ENCODE peak calls at places on chromosomes 3 and 15, in seven cellular contexts. One of them, this sample, is unnamed. For H3K36me3, the result is how much of the 10 kb centered on the place peaks cover.

GRCh38 chr15:51224428-51224827 is 114.0 kb downstream of the CYP19A1 start:
- DNase-seq in MM.1S: no peak
- DNase-seq in ascending aorta: no peak
- DNase-seq in prostate gland: no peak
- DNase-seq in lung: no peak
- DNase-seq in cardiac muscle cell: no peak
- DNase-seq in brain microvascular endothelial cell: no peak
- DNase-seq in this sample: no peak

GRCh38 chr15:88649286-88649733 is 10.5 kb downstream of the ISG20 start:
- DNase-seq in MM.1S: no peak
- DNase-seq in ascending aorta: peak
- DNase-seq in prostate gland: no peak
- DNase-seq in lung: no peak
- DNase-seq in cardiac muscle cell: no peak
- DNase-seq in brain microvascular endothelial cell: peak
- DNase-seq in this sample: peak

GRCh38 chr3:126130981-126131750 is 47.2 kb upstream of the SLC41A3 start:
- DNase-seq in MM.1S: no peak
- DNase-seq in ascending aorta: no peak
- DNase-seq in prostate gland: no peak
- DNase-seq in lung: no peak
- DNase-seq in cardiac muscle cell: no peak
- DNase-seq in brain microvascular endothelial cell: no peak
- DNase-seq in this sample: no peak

GRCh38 chr3:62414786-62415185 is 41.4 kb upstream of the FEZF2 start:
- DNase-seq in MM.1S: no peak
- DNase-seq in ascending aorta: no peak
- DNase-seq in prostate gland: no peak
- DNase-seq in lung: no peak
- DNase-seq in cardiac muscle cell: no peak
- DNase-seq in brain microvascular endothelial cell: no peak
- DNase-seq in this sample: no peak

GRCh38 chr3:8768364-8769087 is 887 bp downstream of the OXTR start:
- DNase-seq in MM.1S: no peak
- DNase-seq in ascending aorta: no peak
- DNase-seq in prostate gland: no peak
- DNase-seq in lung: no peak
- DNase-seq in cardiac muscle cell: no peak
- DNase-seq in brain microvascular endothelial cell: no peak
- DNase-seq in this sample: peak

GRCh38 chr3:12289562-12289961 is 692 bp downstream of the PPARG start:
- DNase-seq in MM.1S: no peak
- DNase-seq in ascending aorta: no peak
- DNase-seq in prostate gland: no peak
- DNase-seq in lung: no peak
- DNase-seq in cardiac muscle cell: no peak
- DNase-seq in brain microvascular endothelial cell: no peak
- DNase-seq in this sample: no peak

GRCh38 chr3:67290424-67290823 is 292.3 kb downstream of the KBTBD8 start:
- DNase-seq in MM.1S: no peak
- DNase-seq in ascending aorta: no peak
- DNase-seq in prostate gland: no peak
- DNase-seq in lung: no peak
- DNase-seq in cardiac muscle cell: no peak
- DNase-seq in brain microvascular endothelial cell: no peak
- DNase-seq in this sample: peak

GRCh38 chr3:70754314-70754713 is 441.9 kb upstream of the MDFIC2 start:
- DNase-seq in MM.1S: no peak
- DNase-seq in ascending aorta: no peak
- DNase-seq in prostate gland: no peak
- DNase-seq in lung: no peak
- DNase-seq in cardiac muscle cell: no peak
- DNase-seq in brain microvascular endothelial cell: no peak
- DNase-seq in this sample: no peak

GRCh38 chr15:49473031-49473430 is 50.0 kb downstream of the FGF7 start:
- DNase-seq in MM.1S: no peak
- DNase-seq in ascending aorta: no peak
- DNase-seq in prostate gland: no peak
- DNase-seq in lung: no peak
- DNase-seq in cardiac muscle cell: no peak
- DNase-seq in brain microvascular endothelial cell: no peak
- DNase-seq in this sample: no peak

GRCh38 chr3:166810741-166811445 is 569.2 kb downstream of the ZBBX start:
- DNase-seq in MM.1S: no peak
- DNase-seq in ascending aorta: no peak
- DNase-seq in prostate gland: no peak
- DNase-seq in lung: no peak
- DNase-seq in cardiac muscle cell: no peak
- DNase-seq in brain microvascular endothelial cell: no peak
- DNase-seq in this sample: no peak

GRCh38 chr3:57109437-57110199 is 49.2 kb downstream of the SPATA12 start:
- DNase-seq in MM.1S: no peak
- DNase-seq in ascending aorta: no peak
- DNase-seq in prostate gland: no peak
- DNase-seq in lung: no peak
- DNase-seq in cardiac muscle cell: no peak
- DNase-seq in brain microvascular endothelial cell: no peak
- DNase-seq in this sample: no peak

GRCh38 chr3:194486540-194487288 is at the start of gene ATP13A3:
- DNase-seq in MM.1S: peak
- DNase-seq in ascending aorta: peak
- DNase-seq in prostate gland: peak
- DNase-seq in lung: peak
- DNase-seq in cardiac muscle cell: peak
- DNase-seq in brain microvascular endothelial cell: peak
- DNase-seq in this sample: peak

GRCh38 chr3:194485876-194486539 is 794 bp downstream of the ATP13A3 start:
- DNase-seq in MM.1S: peak
- DNase-seq in ascending aorta: no peak
- DNase-seq in prostate gland: peak
- DNase-seq in lung: no peak
- DNase-seq in cardiac muscle cell: peak
- DNase-seq in brain microvascular endothelial cell: no peak
- DNase-seq in this sample: peak

GRCh38 chr3:194485471-194485875 is 1.3 kb downstream of the ATP13A3 start:
- DNase-seq in MM.1S: peak
- DNase-seq in ascending aorta: no peak
- DNase-seq in prostate gland: no peak
- DNase-seq in lung: no peak
- DNase-seq in cardiac muscle cell: no peak
- DNase-seq in brain microvascular endothelial cell: no peak
- DNase-seq in this sample: no peak

GRCh38 chr3:194483850-194484249 is 3.0 kb downstream of the ATP13A3 start:
- DNase-seq in MM.1S: no peak
- DNase-seq in ascending aorta: no peak
- DNase-seq in prostate gland: no peak
- DNase-seq in lung: no peak
- DNase-seq in cardiac muscle cell: no peak
- DNase-seq in brain microvascular endothelial cell: no peak
- DNase-seq in this sample: no peak

GRCh38 chr3:194484614-194485013 is 2.2 kb downstream of the ATP13A3 start:
- DNase-seq in MM.1S: no peak
- DNase-seq in ascending aorta: no peak
- DNase-seq in prostate gland: no peak
- DNase-seq in lung: peak
- DNase-seq in cardiac muscle cell: no peak
- DNase-seq in brain microvascular endothelial cell: no peak
- DNase-seq in this sample: no peak
- H3K4me3 ChIP-seq in MM.1S: no peak
- H3K4me3 ChIP-seq in ascending aorta: peak
- H3K4me3 ChIP-seq in prostate gland: no peak
- H3K4me3 ChIP-seq in lung: no peak
- H3K4me3 ChIP-seq in cardiac muscle cell: peak
- H3K4me3 ChIP-seq in brain microvascular endothelial cell: no peak
- H3K4me3 ChIP-seq in this sample: peak

DNA sequence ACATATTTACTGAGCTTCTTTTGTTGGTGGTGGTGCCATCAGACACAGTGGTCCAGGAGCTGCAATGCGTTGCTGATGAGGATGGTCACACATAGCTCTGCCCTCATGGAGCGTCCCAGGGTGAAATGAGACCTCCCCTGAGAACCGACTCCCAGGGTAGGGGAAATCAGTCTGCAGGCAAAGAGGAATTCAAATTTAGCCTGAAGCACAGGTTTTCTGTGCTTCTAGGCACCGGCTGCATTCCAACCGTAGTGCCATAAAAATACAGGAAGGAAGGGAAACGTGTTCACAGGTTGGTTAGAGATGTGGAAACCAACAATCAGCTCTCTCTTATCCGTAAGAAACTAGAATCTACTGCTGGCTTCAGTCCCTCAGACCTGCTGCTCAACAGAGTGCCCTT is 19.2 kb downstream of the SMAD3 start:
- DNase-seq in MM.1S: no peak
- DNase-seq in ascending aorta: no peak
- DNase-seq in prostate gland: no peak
- DNase-seq in lung: no peak
- DNase-seq in cardiac muscle cell: no peak
- DNase-seq in brain microvascular endothelial cell: no peak
- DNase-seq in this sample: no peak
- TF ChIP-seq CTCF in MM.1S: no peak
- TF ChIP-seq CTCF in ascending aorta: no peak
- TF ChIP-seq CTCF in prostate gland: no peak
- TF ChIP-seq CTCF in lung: no peak
- TF ChIP-seq CTCF in cardiac muscle cell: no peak
- TF ChIP-seq CTCF in brain microvascular endothelial cell: no peak
- TF ChIP-seq CTCF in this sample: no peak

GRCh38 chr3:10322355-10322715 is 1.4 kb upstream of the SEC13 start:
- DNase-seq in MM.1S: no peak
- DNase-seq in ascending aorta: no peak
- DNase-seq in prostate gland: no peak
- DNase-seq in lung: no peak
- DNase-seq in cardiac muscle cell: no peak
- DNase-seq in brain microvascular endothelial cell: no peak
- DNase-seq in this sample: no peak
- H3K36me3 ChIP-seq in MM.1S: under half
- H3K36me3 ChIP-seq in ascending aorta: under half
- H3K36me3 ChIP-seq in prostate gland: under half
- H3K36me3 ChIP-seq in lung: under half
- H3K36me3 ChIP-seq in cardiac muscle cell: under half
- H3K36me3 ChIP-seq in brain microvascular endothelial cell: under half
- H3K36me3 ChIP-seq in this sample: under half

DNA sequence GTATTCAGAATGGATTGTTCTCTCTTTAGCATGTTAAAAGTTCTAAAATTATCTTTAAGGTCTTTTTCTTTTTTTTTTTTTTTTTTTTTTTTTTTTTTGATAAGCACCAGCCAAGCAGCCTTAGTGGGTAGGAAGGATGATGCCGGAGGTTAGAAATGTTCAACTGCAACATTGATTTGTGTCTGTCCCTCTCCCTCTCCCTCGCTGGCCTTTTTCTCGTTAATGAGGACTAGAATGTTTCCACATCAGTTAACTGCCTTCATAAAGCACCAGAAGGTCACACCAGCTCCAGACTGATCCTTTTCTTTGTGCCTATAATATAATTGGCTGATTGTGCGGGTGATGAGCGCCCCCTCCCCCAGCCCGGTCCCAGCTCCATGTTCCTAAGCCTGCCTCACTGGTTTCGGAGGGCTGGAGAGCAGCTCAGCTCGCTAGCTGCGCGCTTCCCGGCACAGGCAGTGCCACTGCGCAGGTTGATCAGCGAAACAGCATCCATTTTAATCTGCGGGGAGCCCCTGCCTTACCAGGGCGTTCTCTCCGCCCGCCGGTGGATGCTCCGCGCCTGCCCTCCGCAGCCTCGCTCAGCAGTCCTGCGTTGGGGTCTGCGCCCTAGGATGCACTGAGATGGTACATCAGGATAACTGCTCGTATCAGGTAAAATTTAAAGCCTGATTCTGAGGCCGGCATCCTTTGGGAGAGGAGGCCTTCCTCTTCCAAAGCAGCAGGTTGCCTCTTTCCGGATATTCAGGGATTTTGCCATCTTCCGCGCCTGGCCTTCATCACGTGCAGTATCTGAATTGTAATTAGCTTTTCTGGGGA is 148.9 kb upstream of the IL12A start:
- DNase-seq in MM.1S: no peak
- DNase-seq in ascending aorta: no peak
- DNase-seq in prostate gland: no peak
- DNase-seq in lung: no peak
- DNase-seq in cardiac muscle cell: peak
- DNase-seq in brain microvascular endothelial cell: no peak
- DNase-seq in this sample: no peak
- H3K4me3 ChIP-seq in MM.1S: no peak
- H3K4me3 ChIP-seq in ascending aorta: no peak
- H3K4me3 ChIP-seq in prostate gland: peak
- H3K4me3 ChIP-seq in lung: peak
- H3K4me3 ChIP-seq in cardiac muscle cell: peak
- H3K4me3 ChIP-seq in brain microvascular endothelial cell: peak
- H3K4me3 ChIP-seq in this sample: no peak

GRCh38 chr15:34613997-34614396 is 30.5 kb upstream of the GOLGA8B start:
- DNase-seq in MM.1S: no peak
- DNase-seq in ascending aorta: no peak
- DNase-seq in prostate gland: no peak
- DNase-seq in lung: no peak
- DNase-seq in cardiac muscle cell: no peak
- DNase-seq in brain microvascular endothelial cell: no peak
- DNase-seq in this sample: no peak

GRCh38 chr15:34618073-34618472 is 34.6 kb upstream of the GOLGA8B start:
- DNase-seq in MM.1S: no peak
- DNase-seq in ascending aorta: no peak
- DNase-seq in prostate gland: no peak
- DNase-seq in lung: no peak
- DNase-seq in cardiac muscle cell: peak
- DNase-seq in brain microvascular endothelial cell: no peak
- DNase-seq in this sample: no peak

GRCh38 chr15:34619151-34619550 is 35.7 kb upstream of the GOLGA8B start:
- DNase-seq in MM.1S: no peak
- DNase-seq in ascending aorta: no peak
- DNase-seq in prostate gland: no peak
- DNase-seq in lung: no peak
- DNase-seq in cardiac muscle cell: no peak
- DNase-seq in brain microvascular endothelial cell: no peak
- DNase-seq in this sample: no peak

GRCh38 chr15:34620122-34620521 is 36.7 kb upstream of the GOLGA8B start:
- DNase-seq in MM.1S: no peak
- DNase-seq in ascending aorta: no peak
- DNase-seq in prostate gland: no peak
- DNase-seq in lung: no peak
- DNase-seq in cardiac muscle cell: no peak
- DNase-seq in brain microvascular endothelial cell: no peak
- DNase-seq in this sample: no peak

DNA sequence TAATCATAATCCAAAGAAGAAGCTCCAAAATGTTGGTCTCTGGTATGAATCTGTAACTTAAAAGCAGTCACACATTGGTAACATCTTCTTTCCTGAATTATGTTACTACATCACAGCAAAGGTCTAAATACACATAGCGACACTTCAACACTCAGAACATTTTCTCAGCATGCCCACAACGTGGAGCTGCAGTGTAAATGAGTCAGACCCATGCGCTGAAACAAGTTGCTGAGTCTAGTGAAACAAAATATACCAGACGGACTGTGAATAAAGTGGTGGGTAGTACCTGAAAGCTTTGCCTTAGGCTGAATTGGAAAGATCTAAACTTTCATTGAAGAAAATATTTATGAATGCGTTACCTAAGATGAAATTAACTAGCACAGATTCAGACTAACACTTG is 33.2 kb upstream of the GOLGA8B start:
- DNase-seq in MM.1S: no peak
- DNase-seq in ascending aorta: no peak
- DNase-seq in prostate gland: no peak
- DNase-seq in lung: no peak
- DNase-seq in cardiac muscle cell: peak
- DNase-seq in brain microvascular endothelial cell: peak
- DNase-seq in this sample: no peak
- TF ChIP-seq CTCF in MM.1S: no peak
- TF ChIP-seq CTCF in ascending aorta: no peak
- TF ChIP-seq CTCF in prostate gland: no peak
- TF ChIP-seq CTCF in lung: no peak
- TF ChIP-seq CTCF in cardiac muscle cell: no peak
- TF ChIP-seq CTCF in brain microvascular endothelial cell: peak
- TF ChIP-seq CTCF in this sample: peak